ENCODE peak calls at places on chromosomes 2 and 18, in four cellular contexts. One of them, this sample, is unnamed.

GRCh38 chr2:216774180-216774579 is 78.8 kb upstream of the IGFBP5 start:
- DNase-seq in GM23248: no peak
- DNase-seq in fibroblast of lung: no peak
- DNase-seq in fibroblast of the aortic adventitia: no peak
- DNase-seq in this sample: no peak

GRCh38 chr2:170253721-170254230 is 75.8 kb downstream of the MYO3B start:
- DNase-seq in fibroblast of the aortic adventitia: no peak
- DNase-seq in GM23248: no peak
- DNase-seq in fibroblast of lung: no peak
- DNase-seq in this sample: no peak

GRCh38 chr2:240965296-240965904 is 33.0 kb upstream of the SNED1 start:
- DNase-seq in GM23248: no peak
- DNase-seq in fibroblast of lung: no peak
- DNase-seq in fibroblast of the aortic adventitia: no peak
- DNase-seq in this sample: peak; percentile 75

GRCh38 chr18:48879008-48879431 is 71.7 kb downstream of the SMAD7 start:
- DNase-seq in fibroblast of the aortic adventitia: no peak
- DNase-seq in fibroblast of lung: no peak
- DNase-seq in GM23248: no peak
- DNase-seq in this sample: peak; percentile 74

GRCh38 chr2:127101048-127101611 is 5.8 kb downstream of the BIN1 start:
- DNase-seq in fibroblast of lung: no peak
- DNase-seq in fibroblast of the aortic adventitia: no peak
- DNase-seq in GM23248: no peak
- DNase-seq in this sample: no peak

GRCh38 chr2:85844486-85844885 is 44.3 kb downstream of the ST3GAL5 start:
- DNase-seq in GM23248: no peak
- DNase-seq in fibroblast of the aortic adventitia: no peak
- DNase-seq in fibroblast of lung: peak; percentile 23
- DNase-seq in this sample: no peak

GRCh38 chr2:119491776-119492525 is 32.3 kb downstream of the SCTR start:
- DNase-seq in GM23248: peak; percentile 85
- DNase-seq in fibroblast of the aortic adventitia: peak; percentile 73
- DNase-seq in fibroblast of lung: peak; percentile 44
- DNase-seq in this sample: no peak

GRCh38 chr2:28617502-28618184 is 121.8 kb downstream of the PLB1 start:
- DNase-seq in GM23248: no peak
- DNase-seq in fibroblast of lung: no peak
- DNase-seq in fibroblast of the aortic adventitia: peak; percentile 46
- DNase-seq in this sample: no peak

GRCh38 chr2:20231632-20232031 is 6.7 kb upstream of the SDC1 start:
- DNase-seq in fibroblast of lung: no peak
- DNase-seq in fibroblast of the aortic adventitia: peak; percentile 47
- DNase-seq in GM23248: peak; percentile 64
- DNase-seq in this sample: no peak

GRCh38 chr2:15640291-15640711 is 48.6 kb downstream of the DDX1 start:
- DNase-seq in fibroblast of the aortic adventitia: peak; percentile 71
- DNase-seq in fibroblast of lung: peak; percentile 76
- DNase-seq in GM23248: peak; percentile 60
- DNase-seq in this sample: no peak

GRCh38 chr18:38948436-38948835 is 1382.8 kb upstream of the CELF4 start:
- DNase-seq in fibroblast of the aortic adventitia: no peak
- DNase-seq in GM23248: no peak
- DNase-seq in fibroblast of lung: no peak
- DNase-seq in this sample: no peak

GRCh38 chr2:33518929-33519328 is 42.5 kb downstream of the RASGRP3 start:
- DNase-seq in fibroblast of lung: peak; percentile 55
- DNase-seq in fibroblast of the aortic adventitia: no peak
- DNase-seq in GM23248: peak; percentile 65
- DNase-seq in this sample: no peak

GRCh38 chr2:142778289-142778688 is 99.2 kb upstream of the KYNU start:
- DNase-seq in fibroblast of lung: no peak
- DNase-seq in fibroblast of the aortic adventitia: no peak
- DNase-seq in GM23248: no peak
- DNase-seq in this sample: no peak

GRCh38 chr2:19988600-19988999 is 1.3 kb downstream of the WDR35 start:
- DNase-seq in fibroblast of lung: no peak
- DNase-seq in GM23248: peak; percentile 60
- DNase-seq in fibroblast of the aortic adventitia: no peak
- DNase-seq in this sample: no peak

GRCh38 chr18:21912339-21913239 is 172.0 kb downstream of the MIB1 start:
- DNase-seq in fibroblast of lung: no peak
- DNase-seq in fibroblast of the aortic adventitia: no peak
- DNase-seq in GM23248: no peak
- DNase-seq in this sample: no peak

DNA sequence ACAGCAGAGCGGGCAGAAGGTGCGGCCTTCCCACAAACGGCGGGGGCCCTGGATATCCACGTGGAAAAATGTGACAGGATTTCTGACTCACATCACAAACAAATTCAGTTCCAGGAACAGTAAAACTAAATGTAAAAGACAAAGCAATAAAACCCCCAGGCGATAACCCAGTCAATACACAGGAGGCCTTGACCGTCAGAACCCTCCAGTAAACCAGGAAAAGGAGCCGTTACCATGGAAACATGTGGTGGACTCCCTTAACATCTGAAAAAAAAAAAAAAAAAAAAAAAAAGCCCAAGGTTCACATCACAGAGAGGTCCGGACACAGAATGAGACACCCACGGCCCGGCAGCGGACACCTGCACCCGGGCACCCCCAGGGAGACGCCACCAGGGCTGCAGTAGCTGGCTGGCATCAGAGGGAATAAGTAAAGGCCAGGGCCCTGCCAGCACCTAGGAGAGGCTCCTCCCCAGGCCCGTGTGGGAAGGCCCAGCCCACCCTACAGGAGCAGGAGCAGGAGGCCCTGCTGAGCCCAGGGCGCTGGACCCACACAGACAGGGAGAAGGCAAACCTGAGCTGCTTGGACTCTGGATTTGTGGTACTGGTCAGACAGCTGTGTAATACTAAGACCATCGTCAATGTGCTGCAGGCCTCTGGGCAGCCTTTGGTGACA is 83.7 kb downstream of the TMEM18 start:
- DNase-seq in fibroblast of lung: no peak
- DNase-seq in GM23248: no peak
- DNase-seq in fibroblast of the aortic adventitia: no peak
- DNase-seq in this sample: no peak
- H3K4me3 ChIP-seq in fibroblast of lung: no peak overlapping the region
- H3K4me3 ChIP-seq in GM23248: no peak overlapping the region
- H3K4me3 ChIP-seq in fibroblast of the aortic adventitia: no peak overlapping the region
- H3K4me3 ChIP-seq in this sample: no peak overlapping the region

GRCh38 chr18:74498712-74499629 is 2.8 kb downstream of the CNDP2 start:
- DNase-seq in GM23248: peak; percentile 42
- DNase-seq in fibroblast of the aortic adventitia: peak; percentile 14
- DNase-seq in fibroblast of lung: peak; percentile 4
- DNase-seq in this sample: peak; percentile 88

GRCh38 chr18:74497778-74498177 is 1.6 kb downstream of the CNDP2 start:
- DNase-seq in GM23248: peak; percentile 9
- DNase-seq in fibroblast of the aortic adventitia: no peak
- DNase-seq in fibroblast of lung: no peak
- DNase-seq in this sample: no peak

GRCh38 chr18:74495581-74496507 is at the start of gene CNDP2:
- DNase-seq in GM23248: peak; percentile 100
- DNase-seq in fibroblast of the aortic adventitia: peak; percentile 98
- DNase-seq in fibroblast of lung: peak; percentile 98
- DNase-seq in this sample: peak; percentile 100

GRCh38 chr18:74496508-74497307 is 545 bp downstream of the CNDP2 start:
- DNase-seq in fibroblast of the aortic adventitia: peak; percentile 52
- DNase-seq in GM23248: peak; percentile 83
- DNase-seq in fibroblast of lung: peak; percentile 39
- DNase-seq in this sample: peak; percentile 84

DNA sequence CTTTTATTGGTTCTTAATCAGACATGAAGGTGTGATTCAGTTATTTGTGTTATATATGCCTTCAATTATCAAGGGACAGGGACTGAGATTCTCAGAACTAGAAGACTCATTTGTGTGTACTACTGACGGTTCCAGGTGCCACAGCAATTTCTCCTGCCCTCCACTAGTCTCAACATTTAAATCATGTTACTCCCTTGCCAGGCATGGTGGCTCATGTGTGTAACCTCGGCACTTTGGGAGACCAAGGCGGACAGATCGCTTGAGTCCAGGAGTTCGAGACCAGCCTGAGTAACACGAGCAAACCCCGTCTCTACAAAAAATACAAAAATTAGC is 1.1 kb downstream of the CNDP2 start:
- DNase-seq in fibroblast of the aortic adventitia: no peak
- DNase-seq in fibroblast of lung: no peak
- DNase-seq in GM23248: peak; percentile 12
- DNase-seq in this sample: no peak
- H3K4me3 ChIP-seq in fibroblast of the aortic adventitia: peak overlapping the region; percentile 91
- H3K4me3 ChIP-seq in fibroblast of lung: peak overlapping the region; percentile 89
- H3K4me3 ChIP-seq in GM23248: peak overlapping the region; percentile 91
- H3K4me3 ChIP-seq in this sample: peak overlapping the region; percentile 94

DNA sequence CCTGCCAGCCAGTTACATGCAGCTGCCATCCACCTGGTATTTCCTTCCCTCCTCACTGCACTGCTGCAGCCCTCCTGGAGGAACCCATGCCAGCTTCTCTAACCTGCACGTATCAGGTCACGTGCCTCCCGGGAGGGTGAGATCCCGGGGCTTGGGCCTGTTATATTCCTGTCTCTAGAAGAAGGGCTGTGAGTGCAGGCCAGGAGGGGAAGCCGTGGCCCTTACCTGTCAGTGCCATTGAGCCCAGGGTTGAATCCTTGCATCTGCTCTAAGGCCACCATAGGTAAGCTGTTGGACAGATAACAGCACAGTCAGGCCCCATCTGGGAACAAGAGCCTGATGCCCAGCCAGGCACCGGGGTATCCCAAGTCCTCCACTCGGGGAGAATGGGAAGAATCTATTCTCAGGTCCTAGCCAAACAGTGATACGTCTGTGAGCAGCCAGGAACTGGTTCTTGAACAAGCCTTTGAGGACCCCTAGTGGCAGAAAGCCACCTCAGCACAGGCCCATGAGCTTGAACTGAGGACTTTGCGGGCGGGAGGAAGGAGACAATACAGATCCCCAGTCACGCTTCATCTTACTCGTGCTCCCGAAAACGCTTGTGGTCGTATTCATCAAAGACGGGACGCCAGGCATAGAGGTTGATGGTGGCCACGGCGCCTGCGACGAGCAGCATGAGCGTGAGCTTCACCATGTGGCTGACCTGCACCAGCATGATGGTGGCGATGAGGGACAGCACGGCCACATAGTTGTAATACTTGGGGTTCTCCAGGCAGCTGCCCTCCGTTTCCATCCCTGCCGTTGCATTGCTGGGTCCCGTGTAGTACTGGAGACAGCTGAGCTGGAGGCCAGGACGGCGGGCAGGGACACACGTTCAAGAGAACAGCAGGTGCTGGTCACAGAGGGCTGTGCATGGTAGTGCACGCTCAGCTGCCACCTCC is 34.4 kb downstream of the CENPO start:
- DNase-seq in fibroblast of the aortic adventitia: peak; percentile 93
- DNase-seq in fibroblast of lung: peak; percentile 91
- DNase-seq in GM23248: peak; percentile 90
- DNase-seq in this sample: peak; percentile 73
- H3K4me3 ChIP-seq in fibroblast of the aortic adventitia: no peak overlapping the region
- H3K4me3 ChIP-seq in fibroblast of lung: no peak overlapping the region
- H3K4me3 ChIP-seq in GM23248: no peak overlapping the region
- H3K4me3 ChIP-seq in this sample: no peak overlapping the region

DNA sequence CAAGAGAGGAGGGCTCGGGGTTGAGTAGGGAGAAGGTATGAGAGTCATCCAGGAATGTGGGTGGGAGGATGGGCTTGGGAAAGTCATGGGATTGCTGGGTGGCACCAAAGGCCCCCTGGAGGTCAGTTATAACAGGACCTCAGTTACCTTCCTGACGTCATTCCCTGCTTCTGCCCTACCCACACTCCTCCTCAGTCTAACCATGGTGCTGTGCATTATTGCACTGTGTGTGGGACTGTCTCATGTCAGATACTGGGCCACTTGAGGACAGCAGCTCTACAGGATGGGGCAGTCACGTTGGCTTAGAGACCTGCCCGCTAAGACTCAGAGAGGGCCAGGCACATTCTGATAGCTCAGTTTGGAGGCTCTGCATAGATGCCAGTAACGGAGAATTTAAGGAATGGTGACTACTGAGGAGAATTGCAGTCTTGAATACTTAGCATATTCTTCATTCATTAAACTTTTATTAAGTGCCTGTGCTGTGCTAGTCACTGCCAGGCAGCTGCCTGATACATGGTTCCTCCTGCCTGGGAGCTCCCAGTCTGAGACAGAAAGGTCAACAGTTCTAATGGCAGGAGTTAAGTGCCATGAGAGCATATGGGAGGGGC is 90.5 kb downstream of the LAMA3 start:
- DNase-seq in GM23248: peak; percentile 29
- DNase-seq in fibroblast of the aortic adventitia: peak; percentile 23
- DNase-seq in fibroblast of lung: no peak
- DNase-seq in this sample: no peak
- H3K4me3 ChIP-seq in GM23248: no peak overlapping the region
- H3K4me3 ChIP-seq in fibroblast of the aortic adventitia: no peak overlapping the region
- H3K4me3 ChIP-seq in fibroblast of lung: no peak overlapping the region
- H3K4me3 ChIP-seq in this sample: no peak overlapping the region

DNA sequence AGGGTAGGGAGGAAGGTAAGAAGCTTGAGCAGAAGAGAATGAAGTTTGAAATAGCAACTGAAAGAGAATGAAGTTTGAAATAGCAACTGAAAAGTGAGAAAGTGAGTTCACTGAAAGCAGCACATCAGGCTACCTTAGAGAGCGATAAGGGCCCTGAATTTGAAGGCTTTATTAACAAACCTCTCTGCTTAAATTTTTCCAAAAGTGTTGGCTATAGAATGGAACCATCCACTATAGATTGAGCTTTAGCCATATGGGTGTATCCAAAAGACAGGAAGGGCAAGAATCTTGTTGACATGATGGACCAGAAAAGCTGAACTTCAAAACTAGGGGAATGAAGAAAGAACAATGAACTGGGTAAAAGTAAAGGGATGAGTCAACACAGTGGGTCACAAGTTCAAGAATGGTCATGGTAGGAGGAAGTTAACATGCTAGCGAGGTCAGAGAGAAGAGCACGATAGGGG is 122.5 kb downstream of the ASXL3 start:
- DNase-seq in fibroblast of lung: no peak
- DNase-seq in GM23248: no peak
- DNase-seq in fibroblast of the aortic adventitia: no peak
- DNase-seq in this sample: no peak
- H3K4me3 ChIP-seq in fibroblast of lung: no peak overlapping the region
- H3K4me3 ChIP-seq in GM23248: no peak overlapping the region
- H3K4me3 ChIP-seq in fibroblast of the aortic adventitia: no peak overlapping the region
- H3K4me3 ChIP-seq in this sample: no peak overlapping the region